ENCODE peak calls at places on chromosomes 11 and 22, in six cellular contexts. One of them, this sample, is unnamed.

GRCh38 chr11:64654958-64655541 is 64.0 kb downstream of the SLC22A12 start:
- DNase-seq in Ammon's horn: peak; percentile 76
- DNase-seq in pons: peak; percentile 85
- DNase-seq in GF-D8: peak; percentile 59
- DNase-seq in stimulated activated CD4-positive, alpha-beta T cell treated with anti-CD3 and anti-CD28 coated beads, Interleukin-4, amount 100 ng/mL, for 48 hours: no peak
- DNase-seq in body of pancreas: peak; percentile 20
- DNase-seq in this sample: no peak

GRCh38 chr22:46058591-46059519 is 81.9 kb upstream of the WNT7B start:
- DNase-seq in GF-D8: no peak
- DNase-seq in stimulated activated CD4-positive, alpha-beta T cell treated with anti-CD3 and anti-CD28 coated beads, Interleukin-4, amount 100 ng/mL, for 48 hours: no peak
- DNase-seq in Ammon's horn: no peak
- DNase-seq in pons: peak; percentile 55
- DNase-seq in body of pancreas: peak; percentile 3
- DNase-seq in this sample: peak; percentile 74

GRCh38 chr11:57818812-57819211 is 57.2 kb downstream of the CTNND1 start:
- DNase-seq in body of pancreas: no peak
- DNase-seq in Ammon's horn: no peak
- DNase-seq in GF-D8: no peak
- DNase-seq in stimulated activated CD4-positive, alpha-beta T cell treated with anti-CD3 and anti-CD28 coated beads, Interleukin-4, amount 100 ng/mL, for 48 hours: no peak
- DNase-seq in pons: no peak
- DNase-seq in this sample: no peak

GRCh38 chr11:46332568-46333128 is 14.6 kb upstream of the DGKZ start:
- DNase-seq in pons: no peak
- DNase-seq in GF-D8: no peak
- DNase-seq in stimulated activated CD4-positive, alpha-beta T cell treated with anti-CD3 and anti-CD28 coated beads, Interleukin-4, amount 100 ng/mL, for 48 hours: no peak
- DNase-seq in body of pancreas: no peak
- DNase-seq in Ammon's horn: no peak
- DNase-seq in this sample: no peak

GRCh38 chr11:64444838-64445441 is 86.0 kb downstream of the RPS6KA4 start:
- DNase-seq in stimulated activated CD4-positive, alpha-beta T cell treated with anti-CD3 and anti-CD28 coated beads, Interleukin-4, amount 100 ng/mL, for 48 hours: no peak
- DNase-seq in GF-D8: no peak
- DNase-seq in body of pancreas: peak; percentile 36
- DNase-seq in pons: no peak
- DNase-seq in Ammon's horn: no peak
- DNase-seq in this sample: peak; percentile 41

GRCh38 chr11:116148056-116148455 is 624.7 kb downstream of the BUD13 start:
- DNase-seq in stimulated activated CD4-positive, alpha-beta T cell treated with anti-CD3 and anti-CD28 coated beads, Interleukin-4, amount 100 ng/mL, for 48 hours: no peak
- DNase-seq in body of pancreas: no peak
- DNase-seq in GF-D8: no peak
- DNase-seq in pons: no peak
- DNase-seq in Ammon's horn: no peak
- DNase-seq in this sample: no peak

GRCh38 chr22:40156001-40156516 is 21.7 kb upstream of the TNRC6B start:
- DNase-seq in body of pancreas: peak; percentile 81
- DNase-seq in stimulated activated CD4-positive, alpha-beta T cell treated with anti-CD3 and anti-CD28 coated beads, Interleukin-4, amount 100 ng/mL, for 48 hours: no peak
- DNase-seq in Ammon's horn: no peak
- DNase-seq in GF-D8: peak; percentile 33
- DNase-seq in pons: no peak
- DNase-seq in this sample: no peak

GRCh38 chr11:130209128-130209932 is 49.7 kb downstream of the ST14 start:
- DNase-seq in pons: no peak
- DNase-seq in Ammon's horn: no peak
- DNase-seq in stimulated activated CD4-positive, alpha-beta T cell treated with anti-CD3 and anti-CD28 coated beads, Interleukin-4, amount 100 ng/mL, for 48 hours: no peak
- DNase-seq in GF-D8: no peak
- DNase-seq in body of pancreas: no peak
- DNase-seq in this sample: peak; percentile 69

GRCh38 chr11:29317669-29318068 is 699.2 kb downstream of the KCNA4 start:
- DNase-seq in GF-D8: no peak
- DNase-seq in body of pancreas: no peak
- DNase-seq in pons: no peak
- DNase-seq in Ammon's horn: no peak
- DNase-seq in stimulated activated CD4-positive, alpha-beta T cell treated with anti-CD3 and anti-CD28 coated beads, Interleukin-4, amount 100 ng/mL, for 48 hours: no peak
- DNase-seq in this sample: no peak

GRCh38 chr22:47963660-47964059 is 1201.2 kb downstream of the TBC1D22A start:
- DNase-seq in body of pancreas: no peak
- DNase-seq in Ammon's horn: no peak
- DNase-seq in GF-D8: no peak
- DNase-seq in stimulated activated CD4-positive, alpha-beta T cell treated with anti-CD3 and anti-CD28 coated beads, Interleukin-4, amount 100 ng/mL, for 48 hours: no peak
- DNase-seq in pons: no peak
- DNase-seq in this sample: no peak

GRCh38 chr11:131672191-131672590 is 301.8 kb downstream of the NTM start:
- DNase-seq in GF-D8: no peak
- DNase-seq in body of pancreas: peak; percentile 23
- DNase-seq in stimulated activated CD4-positive, alpha-beta T cell treated with anti-CD3 and anti-CD28 coated beads, Interleukin-4, amount 100 ng/mL, for 48 hours: no peak
- DNase-seq in pons: no peak
- DNase-seq in Ammon's horn: no peak
- DNase-seq in this sample: no peak

GRCh38 chr22:21564411-21564810 is 3.1 kb upstream of the UBE2L3 start:
- DNase-seq in stimulated activated CD4-positive, alpha-beta T cell treated with anti-CD3 and anti-CD28 coated beads, Interleukin-4, amount 100 ng/mL, for 48 hours: no peak
- DNase-seq in GF-D8: no peak
- DNase-seq in Ammon's horn: no peak
- DNase-seq in body of pancreas: no peak
- DNase-seq in pons: no peak
- DNase-seq in this sample: no peak

GRCh38 chr11:13183094-13183825 is 94.3 kb upstream of the BMAL1 start:
- DNase-seq in GF-D8: no peak
- DNase-seq in body of pancreas: no peak
- DNase-seq in Ammon's horn: peak; percentile 65
- DNase-seq in pons: peak; percentile 58
- DNase-seq in stimulated activated CD4-positive, alpha-beta T cell treated with anti-CD3 and anti-CD28 coated beads, Interleukin-4, amount 100 ng/mL, for 48 hours: no peak
- DNase-seq in this sample: peak; percentile 30

GRCh38 chr11:65695459-65696241 is 16.4 kb upstream of the KAT5 start:
- DNase-seq in GF-D8: no peak
- DNase-seq in Ammon's horn: peak; percentile 81
- DNase-seq in pons: peak; percentile 94
- DNase-seq in body of pancreas: peak; percentile 80
- DNase-seq in stimulated activated CD4-positive, alpha-beta T cell treated with anti-CD3 and anti-CD28 coated beads, Interleukin-4, amount 100 ng/mL, for 48 hours: no peak
- DNase-seq in this sample: no peak

GRCh38 chr11:9688716-9689511 is 25.0 kb downstream of the SWAP70 start:
- DNase-seq in pons: peak; percentile 96
- DNase-seq in body of pancreas: peak; percentile 27
- DNase-seq in Ammon's horn: peak; percentile 88
- DNase-seq in GF-D8: no peak
- DNase-seq in stimulated activated CD4-positive, alpha-beta T cell treated with anti-CD3 and anti-CD28 coated beads, Interleukin-4, amount 100 ng/mL, for 48 hours: no peak
- DNase-seq in this sample: no peak

GRCh38 chr11:64089915-64090810 is 54.4 kb downstream of the FLRT1 start:
- DNase-seq in pons: peak; percentile 56
- DNase-seq in Ammon's horn: no peak
- DNase-seq in body of pancreas: no peak
- DNase-seq in GF-D8: peak; percentile 42
- DNase-seq in stimulated activated CD4-positive, alpha-beta T cell treated with anti-CD3 and anti-CD28 coated beads, Interleukin-4, amount 100 ng/mL, for 48 hours: no peak
- DNase-seq in this sample: no peak

GRCh38 chr11:36567684-36568083 is at the start of gene RAG1:
- DNase-seq in stimulated activated CD4-positive, alpha-beta T cell treated with anti-CD3 and anti-CD28 coated beads, Interleukin-4, amount 100 ng/mL, for 48 hours: no peak
- DNase-seq in Ammon's horn: no peak
- DNase-seq in GF-D8: no peak
- DNase-seq in pons: no peak
- DNase-seq in body of pancreas: no peak
- DNase-seq in this sample: no peak

GRCh38 chr11:64804346-64805210 is 1.6 kb upstream of the MAP4K2 start:
- DNase-seq in Ammon's horn: no peak
- DNase-seq in pons: no peak
- DNase-seq in GF-D8: no peak
- DNase-seq in stimulated activated CD4-positive, alpha-beta T cell treated with anti-CD3 and anti-CD28 coated beads, Interleukin-4, amount 100 ng/mL, for 48 hours: no peak
- DNase-seq in body of pancreas: no peak
- DNase-seq in this sample: peak; percentile 32

GRCh38 chr11:62449451-62449851 is 30.6 kb downstream of the SCGB1A1 start:
- DNase-seq in pons: no peak
- DNase-seq in Ammon's horn: no peak
- DNase-seq in GF-D8: no peak
- DNase-seq in stimulated activated CD4-positive, alpha-beta T cell treated with anti-CD3 and anti-CD28 coated beads, Interleukin-4, amount 100 ng/mL, for 48 hours: no peak
- DNase-seq in body of pancreas: no peak
- DNase-seq in this sample: no peak

GRCh38 chr11:76665172-76665571 is 5.4 kb downstream of the LRRC32 start:
- DNase-seq in GF-D8: no peak
- DNase-seq in body of pancreas: no peak
- DNase-seq in stimulated activated CD4-positive, alpha-beta T cell treated with anti-CD3 and anti-CD28 coated beads, Interleukin-4, amount 100 ng/mL, for 48 hours: no peak
- DNase-seq in pons: no peak
- DNase-seq in Ammon's horn: no peak
- DNase-seq in this sample: no peak

GRCh38 chr22:42807185-42807584 is 49.9 kb downstream of the ARFGAP3 start:
- DNase-seq in Ammon's horn: no peak
- DNase-seq in pons: no peak
- DNase-seq in stimulated activated CD4-positive, alpha-beta T cell treated with anti-CD3 and anti-CD28 coated beads, Interleukin-4, amount 100 ng/mL, for 48 hours: no peak
- DNase-seq in body of pancreas: no peak
- DNase-seq in GF-D8: no peak
- DNase-seq in this sample: no peak

GRCh38 chr11:47152126-47152952 is 24.3 kb downstream of the ARFGAP2 start:
- DNase-seq in body of pancreas: no peak
- DNase-seq in stimulated activated CD4-positive, alpha-beta T cell treated with anti-CD3 and anti-CD28 coated beads, Interleukin-4, amount 100 ng/mL, for 48 hours: no peak
- DNase-seq in pons: no peak
- DNase-seq in Ammon's horn: no peak
- DNase-seq in GF-D8: no peak
- DNase-seq in this sample: no peak

GRCh38 chr11:45885921-45886721 is 670 bp downstream of the MAPK8IP1 start:
- DNase-seq in Ammon's horn: no peak
- DNase-seq in stimulated activated CD4-positive, alpha-beta T cell treated with anti-CD3 and anti-CD28 coated beads, Interleukin-4, amount 100 ng/mL, for 48 hours: no peak
- DNase-seq in pons: no peak
- DNase-seq in GF-D8: no peak
- DNase-seq in body of pancreas: no peak
- DNase-seq in this sample: peak; percentile 55